ENCODE peak calls at places on chromosome 12, in ten cellular contexts. G, A, Z, P, V, W, F, B, O and E are unnamed samples.

GRCh38 chr12:52353766-52354165 is 13.5 kb downstream of the KRT85 start:
- DNase-seq in G (no peak), A (no peak), Z (no peak), P (no peak), V (no peak), W (no peak), F (no peak), B (no peak), O (no peak), E (peak; percentile 77)

GRCh38 chr12:25189656-25190055 is 5.3 kb downstream of the DNAI7 start:
- DNase-seq in G (no peak), A (no peak), Z (peak; percentile 38), P (no peak), V (no peak), W (no peak), F (no peak), B (no peak), O (peak; percentile 14), E (no peak)

GRCh38 chr12:7068240-7068993 is 7.9 kb downstream of the C1S start:
- DNase-seq in G (no peak), A (no peak), Z (peak; percentile 46), P (no peak), V (no peak), W (no peak), F (peak; percentile 48), B (no peak), O (peak; percentile 8), E (no peak)

GRCh38 chr12:124413401-124413800 is 118.5 kb downstream of the RFLNA start:
- DNase-seq in G (no peak), A (no peak), Z (no peak), P (no peak), V (no peak), W (peak; percentile 57), F (peak; percentile 78), B (no peak), O (no peak), E (no peak)

GRCh38 chr12:115149685-115150378 is 465.9 kb upstream of the TBX3 start:
- DNase-seq in G (no peak), A (peak; percentile 95), Z (peak; percentile 94), P (no peak), V (no peak), W (no peak), F (no peak), B (no peak), O (peak; percentile 93), E (no peak)

GRCh38 chr12:59425798-59426197 is 170.0 kb upstream of the SLC16A7 start:
- DNase-seq in G (no peak), A (no peak), Z (no peak), P (no peak), V (no peak), W (no peak), F (no peak), B (no peak), O (peak; percentile 7), E (no peak)

GRCh38 chr12:111991946-111992345 is 21.0 kb downstream of the TMEM116 start:
- DNase-seq in G (no peak), A (no peak), Z (peak; percentile 75), P (no peak), V (no peak), W (no peak), F (no peak), B (no peak), O (no peak), E (no peak)

GRCh38 chr12:100755186-100755585 is 39.4 kb upstream of the ANO4 start:
- DNase-seq in G (no peak), A (no peak), Z (no peak), P (no peak), V (no peak), W (no peak), F (no peak), B (no peak), O (peak; percentile 23), E (no peak)

GRCh38 chr12:116454950-116455447 is 104.2 kb upstream of the MAP1LC3B2 start:
- DNase-seq in G (no peak), A (peak; percentile 73), Z (peak; percentile 94), P (no peak), V (no peak), W (no peak), F (no peak), B (no peak), O (peak; percentile 95), E (no peak)

GRCh38 chr12:104064031-104064841 is at the start of gene HCFC2:
- DNase-seq in G (peak; percentile 61), A (peak; percentile 70), Z (peak; percentile 86), P (peak; percentile 91), V (peak; percentile 88), W (peak; percentile 90), F (peak; percentile 92), B (peak; percentile 100), O (peak; percentile 97), E (peak; percentile 94)

GRCh38 chr12:44847888-44848770 is 28.0 kb downstream of the NELL2 start:
- DNase-seq in G (peak; percentile 40), A (no peak), Z (no peak), P (no peak), V (no peak), W (no peak), F (no peak), B (peak; percentile 18), O (no peak), E (no peak)

GRCh38 chr12:50351120-50352043 is 45.0 kb downstream of the FAM186A start:
- DNase-seq in G (no peak), A (no peak), Z (no peak), P (no peak), V (no peak), W (no peak), F (no peak), B (no peak), O (no peak), E (no peak)

GRCh38 chr12:23380419-23381100 is 568.9 kb downstream of the SOX5 start:
- DNase-seq in G (no peak), A (no peak), Z (no peak), P (no peak), V (no peak), W (no peak), F (no peak), B (no peak), O (no peak), E (no peak)

DNA sequence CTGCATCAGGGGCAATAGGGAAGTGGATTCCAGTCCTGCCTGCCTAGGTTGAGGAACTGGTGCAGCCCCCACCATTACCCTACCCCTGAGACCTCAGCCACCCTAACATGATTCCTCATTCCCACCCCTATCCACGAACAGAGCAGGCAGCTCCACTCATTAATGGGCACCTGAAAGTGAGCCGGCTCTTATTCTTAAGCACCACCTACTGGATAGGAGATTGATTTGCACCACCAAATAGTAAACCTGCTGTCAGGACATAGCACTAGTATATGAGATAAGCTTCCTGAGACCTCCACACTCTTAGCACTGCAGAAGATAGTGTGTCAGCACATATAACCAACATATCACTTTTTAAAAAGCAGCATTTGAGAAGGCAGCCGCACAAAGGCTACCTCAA is 573.2 kb downstream of the SOX5 start:
- DNase-seq in G (no peak), A (no peak), Z (no peak), P (no peak), V (no peak), W (no peak), F (no peak), B (no peak), O (no peak), E (no peak)
- TF ChIP-seq CTCF in G (no peak), A (no peak), Z (no peak), P (no peak), V (no peak), W (no peak), F (no peak), B (no peak), O (no peak), E (no peak)

DNA sequence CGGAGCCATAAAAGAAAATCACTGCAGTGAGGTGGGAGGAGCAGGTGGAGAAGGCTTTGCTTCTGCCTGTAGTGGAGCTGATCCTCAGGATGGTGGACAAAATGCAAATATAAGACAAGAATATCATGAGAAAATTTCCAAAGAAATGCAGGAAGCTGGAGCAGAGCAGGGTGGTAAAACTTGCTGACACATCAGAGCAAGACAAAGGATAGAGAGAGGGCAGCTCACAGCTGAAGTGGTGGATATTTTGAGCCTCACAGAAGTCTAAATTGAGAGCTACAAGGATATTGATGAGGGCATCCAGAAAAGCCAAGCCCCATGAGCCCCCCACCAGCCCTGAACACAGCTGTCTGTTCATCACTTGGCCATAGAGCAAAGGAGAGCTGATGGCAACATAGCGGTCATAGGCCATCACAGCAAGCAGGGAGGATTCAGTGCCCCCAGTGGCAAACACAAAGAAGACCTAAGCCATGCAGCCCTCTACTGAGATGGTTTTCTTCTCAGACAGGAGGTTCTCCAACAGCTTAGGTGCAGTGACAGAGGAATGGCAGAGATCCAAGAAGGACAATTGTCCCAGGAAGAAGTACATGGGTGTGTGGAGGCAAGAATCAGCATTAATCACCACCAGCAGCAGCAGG is 30.0 kb upstream of the ANP32D start:
- DNase-seq in G (no peak), A (no peak), Z (no peak), P (no peak), V (no peak), W (no peak), F (no peak), B (no peak), O (no peak), E (no peak)
- TF ChIP-seq CTCF in G (no peak), A (no peak), Z (no peak), P (no peak), V (no peak), W (no peak), F (no peak), B (no peak), O (no peak), E (no peak)

DNA sequence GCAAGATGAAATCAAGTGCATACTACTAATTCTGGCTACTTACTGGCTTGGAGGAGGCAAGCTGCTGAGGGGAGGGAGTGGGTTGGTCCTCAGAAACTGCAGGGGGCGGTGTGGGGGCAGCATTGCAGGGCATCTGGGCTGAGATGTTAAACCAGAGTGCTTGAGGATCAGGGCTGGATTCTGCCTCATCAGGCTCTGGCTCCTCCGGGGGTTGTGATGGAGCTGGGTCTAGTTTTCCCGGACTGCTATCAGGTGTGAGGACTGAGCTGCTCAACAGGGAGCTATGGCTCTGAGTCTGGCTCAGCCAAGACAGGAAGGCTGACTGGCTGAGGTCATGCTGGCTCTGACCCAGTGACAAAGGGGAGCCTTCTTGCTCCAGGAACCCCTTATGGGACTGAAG is 28.6 kb downstream of the BAZ2A start:
- DNase-seq in G (no peak), A (no peak), Z (no peak), P (no peak), V (no peak), W (no peak), F (no peak), B (peak; percentile 44), O (no peak), E (no peak)
- TF ChIP-seq CTCF in G (peak; percentile 39), A (peak; percentile 36), Z (peak; percentile 16), P (no peak), V (no peak), W (no peak), F (no peak), B (peak; percentile 11), O (no peak), E (no peak)

DNA sequence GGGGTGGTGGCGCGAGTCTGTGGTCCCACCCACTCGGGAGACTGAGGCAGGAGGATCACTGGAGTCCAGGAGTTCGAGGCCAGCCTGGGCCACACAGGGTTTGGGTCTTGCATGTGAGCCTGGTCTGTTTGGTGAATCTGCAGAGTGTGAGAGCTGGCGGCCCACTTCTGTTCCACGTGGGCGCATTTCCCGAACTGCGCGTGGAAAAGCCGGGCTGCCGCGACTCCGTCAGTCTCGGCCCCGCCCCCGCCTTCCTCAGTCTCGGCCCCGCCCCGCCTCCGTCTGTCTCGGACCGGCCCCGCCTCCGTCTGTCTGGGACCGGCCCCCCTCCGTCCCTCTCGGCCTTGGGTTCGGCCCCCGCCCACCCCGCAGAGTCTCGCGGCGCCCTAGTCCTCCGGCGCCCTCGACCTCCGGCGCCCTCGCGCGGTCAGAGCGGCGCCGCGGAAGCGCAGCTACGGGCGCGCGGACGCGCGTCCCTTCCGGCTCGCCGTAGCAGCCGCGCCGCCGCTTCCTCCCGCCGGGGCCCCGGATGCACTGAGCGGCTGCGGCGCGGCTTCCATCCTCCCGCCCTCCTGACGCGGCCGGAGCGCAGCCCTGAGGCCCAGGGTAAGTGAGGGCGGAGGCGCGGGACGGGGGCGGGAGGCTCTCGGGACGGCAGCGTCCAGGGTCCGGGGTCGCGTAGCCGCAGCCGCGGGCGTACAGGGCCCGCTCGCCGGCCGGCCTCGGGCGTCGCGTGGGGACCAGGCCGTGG is at the start of gene EP400:
- DNase-seq in G (peak; percentile 53), A (peak; percentile 71), Z (peak; percentile 89), P (peak; percentile 95), V (peak; percentile 90), W (peak; percentile 97), F (peak; percentile 98), B (peak; percentile 99), O (peak; percentile 98), E (peak; percentile 97)
- TF ChIP-seq CTCF in G (peak; percentile 76), A (no peak), Z (no peak), P (peak; percentile 35), V (peak; percentile 31), W (no peak), F (peak; percentile 61), B (peak; percentile 85), O (no peak), E (peak; percentile 57)